ENCODE peak calls at places on chromosome 11, in seven cellular contexts. H is brain microvascular endothelial cell, W is right cardiac atrium, I is GDM1, M is ovary, C is MV-4-11, Z is B cell. J is an unnamed sample.

GRCh38 chr11:57476883-57477506 is 16.7 kb downstream of the RTN4RL2 start:
- DNase-seq in H (no peak), M (no peak), I (no peak), Z (no peak), W (peak; percentile 79), C (peak; percentile 61), J (no peak)

GRCh38 chr11:13384837-13385417 is 78.1 kb downstream of the BTBD10 start:
- DNase-seq in C (peak; percentile 27), M (peak; percentile 20), H (peak; percentile 60), I (no peak), W (no peak), Z (no peak), J (no peak)

GRCh38 chr11:69337211-69337721 is 43.3 kb downstream of the MYEOV start:
- DNase-seq in I (no peak), W (no peak), M (no peak), C (peak; percentile 57), H (peak; percentile 18), Z (no peak), J (peak; percentile 35)

GRCh38 chr11:22192642-22193347 is at the start of gene ANO5:
- DNase-seq in M (peak; percentile 36), C (no peak), I (no peak), Z (no peak), W (peak; percentile 90), H (no peak), J (peak; percentile 58)

GRCh38 chr11:22668005-22668796 is 1.8 kb downstream of the GAS2 start:
- DNase-seq in Z (no peak), M (no peak), I (no peak), C (no peak), H (no peak), W (no peak), J (no peak)

GRCh38 chr11:64207247-64208085 is 945 bp downstream of the FERMT3 start:
- DNase-seq in C (peak; percentile 92), H (peak; percentile 84), M (no peak), I (peak; percentile 79), W (peak; percentile 87), Z (peak; percentile 70), J (no peak)

GRCh38 chr11:944711-945470 is 19.2 kb downstream of the AP2A2 start:
- DNase-seq in W (no peak), H (no peak), C (peak; percentile 24), M (no peak), I (no peak), Z (no peak), J (no peak)

GRCh38 chr11:34749666-34750659 is 129.1 kb downstream of the EHF start:
- DNase-seq in M (no peak), Z (no peak), C (peak; percentile 50), H (peak; percentile 74), W (peak; percentile 77), I (no peak), J (peak; percentile 79)

GRCh38 chr11:85756401-85757200 is 54.3 kb downstream of the SYTL2 start:
- DNase-seq in C (no peak), W (no peak), H (no peak), I (no peak), Z (no peak), M (no peak), J (no peak)